ENCODE peak calls at places on chromosomes 6 and 20, in ten cellular contexts. One of them, this sample, is unnamed.

GRCh38 chr20:23008673-23009072 is 26.4 kb upstream of the SSTR4 start:
- DNase-seq in activated T-helper 9 cell treated with anti-CD3 and anti-CD28 coated beads, Interleukin-2, amount 50 U/mL, for 16 hours: no peak
- DNase-seq in SW 1271: no peak
- DNase-seq in ureter: no peak
- DNase-seq in tibial nerve: no peak
- DNase-seq in ovary: no peak
- DNase-seq in neural progenitor cell: no peak
- DNase-seq in T-cell: no peak
- DNase-seq in stimulated activated CD4-positive, alpha-beta T cell treated with anti-CD3 and anti-CD28 coated beads, Interleukin-1b, Interleukin-23, amount 100 ng/mL, for 48 hours: no peak
- DNase-seq in NCI-H1417 treated with DMSO at 0.1 percent for 48 hours: no peak
- DNase-seq in this sample: no peak

GRCh38 chr6:158853072-158853871 is 34.1 kb upstream of the EZR start:
- DNase-seq in activated T-helper 9 cell treated with anti-CD3 and anti-CD28 coated beads, Interleukin-2, amount 50 U/mL, for 16 hours: peak; percentile 77
- DNase-seq in SW 1271: peak; percentile 86
- DNase-seq in ureter: peak; percentile 93
- DNase-seq in tibial nerve: no peak
- DNase-seq in ovary: peak; percentile 53
- DNase-seq in neural progenitor cell: peak; percentile 74
- DNase-seq in T-cell: peak; percentile 80
- DNase-seq in stimulated activated CD4-positive, alpha-beta T cell treated with anti-CD3 and anti-CD28 coated beads, Interleukin-1b, Interleukin-23, amount 100 ng/mL, for 48 hours: peak; percentile 86
- DNase-seq in NCI-H1417 treated with DMSO at 0.1 percent for 48 hours: no peak
- DNase-seq in this sample: no peak

GRCh38 chr20:35453647-35454046 is 1.8 kb upstream of the CEP250 start:
- DNase-seq in activated T-helper 9 cell treated with anti-CD3 and anti-CD28 coated beads, Interleukin-2, amount 50 U/mL, for 16 hours: no peak
- DNase-seq in SW 1271: no peak
- DNase-seq in ureter: no peak
- DNase-seq in tibial nerve: no peak
- DNase-seq in ovary: no peak
- DNase-seq in neural progenitor cell: no peak
- DNase-seq in T-cell: no peak
- DNase-seq in stimulated activated CD4-positive, alpha-beta T cell treated with anti-CD3 and anti-CD28 coated beads, Interleukin-1b, Interleukin-23, amount 100 ng/mL, for 48 hours: no peak
- DNase-seq in NCI-H1417 treated with DMSO at 0.1 percent for 48 hours: no peak
- DNase-seq in this sample: no peak

GRCh38 chr20:45781391-45781931 is 10.2 kb downstream of the WFDC3 start:
- DNase-seq in activated T-helper 9 cell treated with anti-CD3 and anti-CD28 coated beads, Interleukin-2, amount 50 U/mL, for 16 hours: no peak
- DNase-seq in SW 1271: peak; percentile 75
- DNase-seq in ureter: peak; percentile 67
- DNase-seq in tibial nerve: no peak
- DNase-seq in ovary: no peak
- DNase-seq in neural progenitor cell: no peak
- DNase-seq in T-cell: no peak
- DNase-seq in stimulated activated CD4-positive, alpha-beta T cell treated with anti-CD3 and anti-CD28 coated beads, Interleukin-1b, Interleukin-23, amount 100 ng/mL, for 48 hours: no peak
- DNase-seq in NCI-H1417 treated with DMSO at 0.1 percent for 48 hours: no peak
- DNase-seq in this sample: no peak

GRCh38 chr20:3045042-3045815 is 623 bp upstream of the MRPS26 start:
- DNase-seq in activated T-helper 9 cell treated with anti-CD3 and anti-CD28 coated beads, Interleukin-2, amount 50 U/mL, for 16 hours: peak; percentile 33
- DNase-seq in SW 1271: peak; percentile 72
- DNase-seq in ureter: no peak
- DNase-seq in tibial nerve: peak; percentile 62
- DNase-seq in ovary: no peak
- DNase-seq in neural progenitor cell: no peak
- DNase-seq in T-cell: peak; percentile 12
- DNase-seq in stimulated activated CD4-positive, alpha-beta T cell treated with anti-CD3 and anti-CD28 coated beads, Interleukin-1b, Interleukin-23, amount 100 ng/mL, for 48 hours: peak; percentile 64
- DNase-seq in NCI-H1417 treated with DMSO at 0.1 percent for 48 hours: no peak
- DNase-seq in this sample: no peak

GRCh38 chr6:111982681-111983080 is 71.2 kb upstream of the CCN6 start:
- DNase-seq in activated T-helper 9 cell treated with anti-CD3 and anti-CD28 coated beads, Interleukin-2, amount 50 U/mL, for 16 hours: no peak
- DNase-seq in SW 1271: no peak
- DNase-seq in ureter: no peak
- DNase-seq in tibial nerve: no peak
- DNase-seq in ovary: no peak
- DNase-seq in neural progenitor cell: no peak
- DNase-seq in T-cell: no peak
- DNase-seq in stimulated activated CD4-positive, alpha-beta T cell treated with anti-CD3 and anti-CD28 coated beads, Interleukin-1b, Interleukin-23, amount 100 ng/mL, for 48 hours: no peak
- DNase-seq in NCI-H1417 treated with DMSO at 0.1 percent for 48 hours: no peak
- DNase-seq in this sample: no peak

GRCh38 chr6:13400772-13401171 is 72.4 kb upstream of the TBC1D7 start:
- DNase-seq in activated T-helper 9 cell treated with anti-CD3 and anti-CD28 coated beads, Interleukin-2, amount 50 U/mL, for 16 hours: no peak
- DNase-seq in SW 1271: no peak
- DNase-seq in ureter: no peak
- DNase-seq in tibial nerve: no peak
- DNase-seq in ovary: no peak
- DNase-seq in neural progenitor cell: no peak
- DNase-seq in T-cell: no peak
- DNase-seq in stimulated activated CD4-positive, alpha-beta T cell treated with anti-CD3 and anti-CD28 coated beads, Interleukin-1b, Interleukin-23, amount 100 ng/mL, for 48 hours: no peak
- DNase-seq in NCI-H1417 treated with DMSO at 0.1 percent for 48 hours: no peak
- DNase-seq in this sample: no peak

GRCh38 chr6:6915813-6916547 is 191.8 kb upstream of the RREB1 start:
- DNase-seq in activated T-helper 9 cell treated with anti-CD3 and anti-CD28 coated beads, Interleukin-2, amount 50 U/mL, for 16 hours: no peak
- DNase-seq in SW 1271: no peak
- DNase-seq in ureter: peak; percentile 78
- DNase-seq in tibial nerve: peak; percentile 35
- DNase-seq in ovary: peak; percentile 65
- DNase-seq in neural progenitor cell: no peak
- DNase-seq in T-cell: no peak
- DNase-seq in stimulated activated CD4-positive, alpha-beta T cell treated with anti-CD3 and anti-CD28 coated beads, Interleukin-1b, Interleukin-23, amount 100 ng/mL, for 48 hours: no peak
- DNase-seq in NCI-H1417 treated with DMSO at 0.1 percent for 48 hours: no peak
- DNase-seq in this sample: no peak

GRCh38 chr20:34083781-34084180 is 28.3 kb downstream of the EIF2S2 start:
- DNase-seq in activated T-helper 9 cell treated with anti-CD3 and anti-CD28 coated beads, Interleukin-2, amount 50 U/mL, for 16 hours: no peak
- DNase-seq in SW 1271: no peak
- DNase-seq in ureter: no peak
- DNase-seq in tibial nerve: no peak
- DNase-seq in ovary: no peak
- DNase-seq in neural progenitor cell: no peak
- DNase-seq in T-cell: no peak
- DNase-seq in stimulated activated CD4-positive, alpha-beta T cell treated with anti-CD3 and anti-CD28 coated beads, Interleukin-1b, Interleukin-23, amount 100 ng/mL, for 48 hours: no peak
- DNase-seq in NCI-H1417 treated with DMSO at 0.1 percent for 48 hours: no peak
- DNase-seq in this sample: no peak

GRCh38 chr6:148416309-148416965 is 73.8 kb downstream of the SASH1 start:
- DNase-seq in activated T-helper 9 cell treated with anti-CD3 and anti-CD28 coated beads, Interleukin-2, amount 50 U/mL, for 16 hours: no peak
- DNase-seq in SW 1271: no peak
- DNase-seq in ureter: no peak
- DNase-seq in tibial nerve: no peak
- DNase-seq in ovary: no peak
- DNase-seq in neural progenitor cell: no peak
- DNase-seq in T-cell: no peak
- DNase-seq in stimulated activated CD4-positive, alpha-beta T cell treated with anti-CD3 and anti-CD28 coated beads, Interleukin-1b, Interleukin-23, amount 100 ng/mL, for 48 hours: no peak
- DNase-seq in NCI-H1417 treated with DMSO at 0.1 percent for 48 hours: no peak
- DNase-seq in this sample: no peak

GRCh38 chr6:138540468-138540867 is 41.2 kb upstream of the NHSL1 start:
- DNase-seq in activated T-helper 9 cell treated with anti-CD3 and anti-CD28 coated beads, Interleukin-2, amount 50 U/mL, for 16 hours: no peak
- DNase-seq in SW 1271: no peak
- DNase-seq in ureter: no peak
- DNase-seq in tibial nerve: no peak
- DNase-seq in ovary: no peak
- DNase-seq in neural progenitor cell: no peak
- DNase-seq in T-cell: no peak
- DNase-seq in stimulated activated CD4-positive, alpha-beta T cell treated with anti-CD3 and anti-CD28 coated beads, Interleukin-1b, Interleukin-23, amount 100 ng/mL, for 48 hours: no peak
- DNase-seq in NCI-H1417 treated with DMSO at 0.1 percent for 48 hours: no peak
- DNase-seq in this sample: no peak

GRCh38 chr6:142478117-142478516 is 176.3 kb downstream of the ADGRG6 start:
- DNase-seq in activated T-helper 9 cell treated with anti-CD3 and anti-CD28 coated beads, Interleukin-2, amount 50 U/mL, for 16 hours: no peak
- DNase-seq in SW 1271: no peak
- DNase-seq in ureter: no peak
- DNase-seq in tibial nerve: no peak
- DNase-seq in ovary: no peak
- DNase-seq in neural progenitor cell: no peak
- DNase-seq in T-cell: no peak
- DNase-seq in stimulated activated CD4-positive, alpha-beta T cell treated with anti-CD3 and anti-CD28 coated beads, Interleukin-1b, Interleukin-23, amount 100 ng/mL, for 48 hours: peak; percentile 6
- DNase-seq in NCI-H1417 treated with DMSO at 0.1 percent for 48 hours: no peak
- DNase-seq in this sample: no peak

GRCh38 chr20:6036213-6036612 is 17.6 kb downstream of the LRRN4 start:
- DNase-seq in activated T-helper 9 cell treated with anti-CD3 and anti-CD28 coated beads, Interleukin-2, amount 50 U/mL, for 16 hours: no peak
- DNase-seq in SW 1271: no peak
- DNase-seq in ureter: no peak
- DNase-seq in tibial nerve: no peak
- DNase-seq in ovary: no peak
- DNase-seq in neural progenitor cell: no peak
- DNase-seq in T-cell: no peak
- DNase-seq in stimulated activated CD4-positive, alpha-beta T cell treated with anti-CD3 and anti-CD28 coated beads, Interleukin-1b, Interleukin-23, amount 100 ng/mL, for 48 hours: no peak
- DNase-seq in NCI-H1417 treated with DMSO at 0.1 percent for 48 hours: no peak
- DNase-seq in this sample: no peak

GRCh38 chr20:437787-438486 is 24.4 kb downstream of the TBC1D20 start:
- DNase-seq in activated T-helper 9 cell treated with anti-CD3 and anti-CD28 coated beads, Interleukin-2, amount 50 U/mL, for 16 hours: no peak
- DNase-seq in SW 1271: no peak
- DNase-seq in ureter: no peak
- DNase-seq in tibial nerve: no peak
- DNase-seq in ovary: no peak
- DNase-seq in neural progenitor cell: no peak
- DNase-seq in T-cell: no peak
- DNase-seq in stimulated activated CD4-positive, alpha-beta T cell treated with anti-CD3 and anti-CD28 coated beads, Interleukin-1b, Interleukin-23, amount 100 ng/mL, for 48 hours: no peak
- DNase-seq in NCI-H1417 treated with DMSO at 0.1 percent for 48 hours: no peak
- DNase-seq in this sample: no peak

GRCh38 chr6:4489538-4489937 is 286.7 kb upstream of the CDYL start:
- DNase-seq in activated T-helper 9 cell treated with anti-CD3 and anti-CD28 coated beads, Interleukin-2, amount 50 U/mL, for 16 hours: no peak
- DNase-seq in SW 1271: no peak
- DNase-seq in ureter: no peak
- DNase-seq in tibial nerve: no peak
- DNase-seq in ovary: no peak
- DNase-seq in neural progenitor cell: no peak
- DNase-seq in T-cell: no peak
- DNase-seq in stimulated activated CD4-positive, alpha-beta T cell treated with anti-CD3 and anti-CD28 coated beads, Interleukin-1b, Interleukin-23, amount 100 ng/mL, for 48 hours: no peak
- DNase-seq in NCI-H1417 treated with DMSO at 0.1 percent for 48 hours: no peak
- DNase-seq in this sample: no peak

GRCh38 chr6:53233309-53233708 is 84.7 kb upstream of the GCM1 start:
- DNase-seq in activated T-helper 9 cell treated with anti-CD3 and anti-CD28 coated beads, Interleukin-2, amount 50 U/mL, for 16 hours: no peak
- DNase-seq in SW 1271: no peak
- DNase-seq in ureter: no peak
- DNase-seq in tibial nerve: no peak
- DNase-seq in ovary: no peak
- DNase-seq in neural progenitor cell: no peak
- DNase-seq in T-cell: no peak
- DNase-seq in stimulated activated CD4-positive, alpha-beta T cell treated with anti-CD3 and anti-CD28 coated beads, Interleukin-1b, Interleukin-23, amount 100 ng/mL, for 48 hours: no peak
- DNase-seq in NCI-H1417 treated with DMSO at 0.1 percent for 48 hours: no peak
- DNase-seq in this sample: no peak

GRCh38 chr6:155832596-155832995 is 377.0 kb upstream of the NOX3 start:
- DNase-seq in activated T-helper 9 cell treated with anti-CD3 and anti-CD28 coated beads, Interleukin-2, amount 50 U/mL, for 16 hours: no peak
- DNase-seq in SW 1271: no peak
- DNase-seq in ureter: no peak
- DNase-seq in tibial nerve: no peak
- DNase-seq in ovary: no peak
- DNase-seq in neural progenitor cell: no peak
- DNase-seq in T-cell: no peak
- DNase-seq in stimulated activated CD4-positive, alpha-beta T cell treated with anti-CD3 and anti-CD28 coated beads, Interleukin-1b, Interleukin-23, amount 100 ng/mL, for 48 hours: no peak
- DNase-seq in NCI-H1417 treated with DMSO at 0.1 percent for 48 hours: no peak
- DNase-seq in this sample: no peak

GRCh38 chr6:41505084-41506049 is 40.8 kb upstream of the FOXP4 start:
- DNase-seq in activated T-helper 9 cell treated with anti-CD3 and anti-CD28 coated beads, Interleukin-2, amount 50 U/mL, for 16 hours: no peak
- DNase-seq in SW 1271: no peak
- DNase-seq in ureter: peak; percentile 85
- DNase-seq in tibial nerve: peak; percentile 56
- DNase-seq in ovary: peak; percentile 94
- DNase-seq in neural progenitor cell: peak; percentile 71
- DNase-seq in T-cell: no peak
- DNase-seq in stimulated activated CD4-positive, alpha-beta T cell treated with anti-CD3 and anti-CD28 coated beads, Interleukin-1b, Interleukin-23, amount 100 ng/mL, for 48 hours: peak; percentile 14
- DNase-seq in NCI-H1417 treated with DMSO at 0.1 percent for 48 hours: no peak
- DNase-seq in this sample: no peak

GRCh38 chr20:47202765-47203667 is 153.5 kb downstream of the ZMYND8 start:
- DNase-seq in activated T-helper 9 cell treated with anti-CD3 and anti-CD28 coated beads, Interleukin-2, amount 50 U/mL, for 16 hours: no peak
- DNase-seq in SW 1271: no peak
- DNase-seq in ureter: no peak
- DNase-seq in tibial nerve: no peak
- DNase-seq in ovary: no peak
- DNase-seq in neural progenitor cell: no peak
- DNase-seq in T-cell: no peak
- DNase-seq in stimulated activated CD4-positive, alpha-beta T cell treated with anti-CD3 and anti-CD28 coated beads, Interleukin-1b, Interleukin-23, amount 100 ng/mL, for 48 hours: no peak
- DNase-seq in NCI-H1417 treated with DMSO at 0.1 percent for 48 hours: no peak
- DNase-seq in this sample: no peak

GRCh38 chr6:144334150-144334708 is 49.1 kb downstream of the UTRN start:
- DNase-seq in activated T-helper 9 cell treated with anti-CD3 and anti-CD28 coated beads, Interleukin-2, amount 50 U/mL, for 16 hours: peak; percentile 55
- DNase-seq in SW 1271: no peak
- DNase-seq in ureter: no peak
- DNase-seq in tibial nerve: no peak
- DNase-seq in ovary: no peak
- DNase-seq in neural progenitor cell: no peak
- DNase-seq in T-cell: peak; percentile 80
- DNase-seq in stimulated activated CD4-positive, alpha-beta T cell treated with anti-CD3 and anti-CD28 coated beads, Interleukin-1b, Interleukin-23, amount 100 ng/mL, for 48 hours: peak; percentile 68
- DNase-seq in NCI-H1417 treated with DMSO at 0.1 percent for 48 hours: no peak
- DNase-seq in this sample: no peak

GRCh38 chr20:58196402-58197184 is 31.9 kb downstream of the ANKRD60 start:
- DNase-seq in activated T-helper 9 cell treated with anti-CD3 and anti-CD28 coated beads, Interleukin-2, amount 50 U/mL, for 16 hours: no peak
- DNase-seq in SW 1271: no peak
- DNase-seq in ureter: no peak
- DNase-seq in tibial nerve: no peak
- DNase-seq in ovary: no peak
- DNase-seq in neural progenitor cell: no peak
- DNase-seq in T-cell: no peak
- DNase-seq in stimulated activated CD4-positive, alpha-beta T cell treated with anti-CD3 and anti-CD28 coated beads, Interleukin-1b, Interleukin-23, amount 100 ng/mL, for 48 hours: no peak
- DNase-seq in NCI-H1417 treated with DMSO at 0.1 percent for 48 hours: no peak
- DNase-seq in this sample: no peak

GRCh38 chr6:48229849-48230248 is 118.9 kb upstream of the PTCHD4 start:
- DNase-seq in activated T-helper 9 cell treated with anti-CD3 and anti-CD28 coated beads, Interleukin-2, amount 50 U/mL, for 16 hours: no peak
- DNase-seq in SW 1271: no peak
- DNase-seq in ureter: no peak
- DNase-seq in tibial nerve: no peak
- DNase-seq in ovary: no peak
- DNase-seq in neural progenitor cell: no peak
- DNase-seq in T-cell: no peak
- DNase-seq in stimulated activated CD4-positive, alpha-beta T cell treated with anti-CD3 and anti-CD28 coated beads, Interleukin-1b, Interleukin-23, amount 100 ng/mL, for 48 hours: no peak
- DNase-seq in NCI-H1417 treated with DMSO at 0.1 percent for 48 hours: no peak
- DNase-seq in this sample: no peak

GRCh38 chr20:44409132-44409600 is 53.7 kb downstream of the HNF4A start:
- DNase-seq in activated T-helper 9 cell treated with anti-CD3 and anti-CD28 coated beads, Interleukin-2, amount 50 U/mL, for 16 hours: no peak
- DNase-seq in SW 1271: no peak
- DNase-seq in ureter: no peak
- DNase-seq in tibial nerve: no peak
- DNase-seq in ovary: no peak
- DNase-seq in neural progenitor cell: no peak
- DNase-seq in T-cell: no peak
- DNase-seq in stimulated activated CD4-positive, alpha-beta T cell treated with anti-CD3 and anti-CD28 coated beads, Interleukin-1b, Interleukin-23, amount 100 ng/mL, for 48 hours: no peak
- DNase-seq in NCI-H1417 treated with DMSO at 0.1 percent for 48 hours: no peak
- DNase-seq in this sample: no peak